ENCODE peak calls at places on chromosomes 11 and 22, in nine cellular contexts. One of them, this sample, is unnamed.

GRCh38 chr22:29359469-29359868 is 28.9 kb downstream of the AP1B1 start:
- DNase-seq in NB4: peak
- DNase-seq in AG04450: no peak
- DNase-seq in left ventricle myocardium inferior: peak
- DNase-seq in kidney: no peak
- DNase-seq in body of pancreas: peak
- DNase-seq in dorsolateral prefrontal cortex: peak
- DNase-seq in fibroblast of lung: peak
- DNase-seq in adrenal gland: peak
- DNase-seq in this sample: no peak

GRCh38 chr11:46625406-46625805 is 8.1 kb downstream of the ATG13 start:
- DNase-seq in fibroblast of lung: no peak
- DNase-seq in kidney: no peak
- DNase-seq in NB4: no peak
- DNase-seq in adrenal gland: no peak
- DNase-seq in left ventricle myocardium inferior: no peak
- DNase-seq in AG04450: no peak
- DNase-seq in body of pancreas: no peak
- DNase-seq in dorsolateral prefrontal cortex: no peak
- DNase-seq in this sample: no peak

GRCh38 chr11:110074499-110074898 is 18.7 kb upstream of the ZC3H12C start:
- DNase-seq in body of pancreas: no peak
- DNase-seq in fibroblast of lung: no peak
- DNase-seq in NB4: no peak
- DNase-seq in left ventricle myocardium inferior: no peak
- DNase-seq in adrenal gland: no peak
- DNase-seq in dorsolateral prefrontal cortex: no peak
- DNase-seq in kidney: no peak
- DNase-seq in AG04450: no peak
- DNase-seq in this sample: no peak

GRCh38 chr22:40819741-40820140 is 595 bp upstream of the SLC25A17 start:
- DNase-seq in body of pancreas: no peak
- DNase-seq in dorsolateral prefrontal cortex: no peak
- DNase-seq in kidney: no peak
- DNase-seq in adrenal gland: no peak
- DNase-seq in fibroblast of lung: peak
- DNase-seq in NB4: peak
- DNase-seq in AG04450: no peak
- DNase-seq in left ventricle myocardium inferior: no peak
- DNase-seq in this sample: no peak

GRCh38 chr11:119316017-119316728 is 757 bp downstream of the MCAM start:
- DNase-seq in adrenal gland: peak
- DNase-seq in kidney: peak
- DNase-seq in left ventricle myocardium inferior: peak
- DNase-seq in NB4: no peak
- DNase-seq in fibroblast of lung: no peak
- DNase-seq in body of pancreas: peak
- DNase-seq in dorsolateral prefrontal cortex: peak
- DNase-seq in AG04450: no peak
- DNase-seq in this sample: no peak

GRCh38 chr11:3126207-3126865 is 38.8 kb downstream of the OSBPL5 start:
- DNase-seq in kidney: peak
- DNase-seq in fibroblast of lung: no peak
- DNase-seq in left ventricle myocardium inferior: peak
- DNase-seq in adrenal gland: peak
- DNase-seq in body of pancreas: no peak
- DNase-seq in AG04450: no peak
- DNase-seq in dorsolateral prefrontal cortex: peak
- DNase-seq in NB4: no peak
- DNase-seq in this sample: no peak

GRCh38 chr11:130737866-130738431 is 178.3 kb downstream of the SNX19 start:
- DNase-seq in kidney: peak
- DNase-seq in dorsolateral prefrontal cortex: no peak
- DNase-seq in body of pancreas: peak
- DNase-seq in left ventricle myocardium inferior: peak
- DNase-seq in fibroblast of lung: peak
- DNase-seq in adrenal gland: peak
- DNase-seq in AG04450: no peak
- DNase-seq in NB4: no peak
- DNase-seq in this sample: no peak

GRCh38 chr22:43181321-43182076 is 5.4 kb downstream of the TTLL12 start:
- DNase-seq in body of pancreas: no peak
- DNase-seq in kidney: peak
- DNase-seq in fibroblast of lung: no peak
- DNase-seq in AG04450: no peak
- DNase-seq in NB4: no peak
- DNase-seq in dorsolateral prefrontal cortex: no peak
- DNase-seq in adrenal gland: no peak
- DNase-seq in left ventricle myocardium inferior: no peak
- DNase-seq in this sample: no peak

GRCh38 chr11:33735426-33736147 is 636 bp downstream of the CD59 start:
- DNase-seq in adrenal gland: peak
- DNase-seq in fibroblast of lung: no peak
- DNase-seq in body of pancreas: peak
- DNase-seq in dorsolateral prefrontal cortex: no peak
- DNase-seq in left ventricle myocardium inferior: peak
- DNase-seq in kidney: peak
- DNase-seq in AG04450: no peak
- DNase-seq in NB4: peak
- DNase-seq in this sample: peak

GRCh38 chr11:119433369-119433749 is 10.4 kb upstream of the THY1 start:
- DNase-seq in body of pancreas: no peak
- DNase-seq in AG04450: no peak
- DNase-seq in fibroblast of lung: peak
- DNase-seq in NB4: no peak
- DNase-seq in left ventricle myocardium inferior: no peak
- DNase-seq in dorsolateral prefrontal cortex: no peak
- DNase-seq in kidney: no peak
- DNase-seq in adrenal gland: no peak
- DNase-seq in this sample: no peak

DNA sequence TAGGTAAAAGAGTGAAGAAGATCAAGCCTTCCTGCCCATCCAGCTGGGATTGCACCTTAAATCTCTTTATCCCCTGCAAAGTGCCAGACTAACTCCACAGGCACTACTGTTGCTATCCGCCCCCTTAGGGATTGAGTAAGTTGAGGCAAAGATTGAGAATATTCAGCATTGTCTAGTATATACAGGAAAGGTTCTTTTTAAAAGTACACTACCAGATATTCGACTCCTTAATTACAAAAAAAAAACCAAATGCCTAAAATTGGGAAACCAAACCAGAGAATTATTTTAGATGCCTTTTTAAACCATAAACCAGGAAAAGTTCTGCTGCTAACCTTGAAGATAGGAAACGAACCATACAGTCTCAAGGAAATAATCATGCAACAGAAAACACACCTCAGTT is 11.5 kb downstream of the SERPIND1 start:
- DNase-seq in AG04450: no peak
- DNase-seq in dorsolateral prefrontal cortex: no peak
- DNase-seq in NB4: no peak
- DNase-seq in body of pancreas: no peak
- DNase-seq in fibroblast of lung: no peak
- DNase-seq in left ventricle myocardium inferior: no peak
- DNase-seq in kidney: no peak
- DNase-seq in adrenal gland: no peak
- DNase-seq in this sample: no peak
- TF ChIP-seq CTCF in AG04450: no peak
- TF ChIP-seq CTCF in dorsolateral prefrontal cortex: no peak
- TF ChIP-seq CTCF in NB4: no peak
- TF ChIP-seq CTCF in body of pancreas: no peak
- TF ChIP-seq CTCF in fibroblast of lung: no peak
- TF ChIP-seq CTCF in left ventricle myocardium inferior: no peak
- TF ChIP-seq CTCF in kidney: no peak
- TF ChIP-seq CTCF in adrenal gland: no peak
- TF ChIP-seq CTCF in this sample: no peak

GRCh38 chr11:124865181-124865901 is at the start of gene ROBO3:
- DNase-seq in body of pancreas: no peak
- DNase-seq in adrenal gland: no peak
- DNase-seq in kidney: peak
- DNase-seq in AG04450: no peak
- DNase-seq in dorsolateral prefrontal cortex: no peak
- DNase-seq in fibroblast of lung: peak
- DNase-seq in left ventricle myocardium inferior: no peak
- DNase-seq in NB4: no peak
- DNase-seq in this sample: no peak
- H3K4me3 ChIP-seq in body of pancreas: no peak
- H3K4me3 ChIP-seq in adrenal gland: no peak
- H3K4me3 ChIP-seq in kidney: no peak
- H3K4me3 ChIP-seq in AG04450: peak
- H3K4me3 ChIP-seq in dorsolateral prefrontal cortex: peak
- H3K4me3 ChIP-seq in fibroblast of lung: peak
- H3K4me3 ChIP-seq in left ventricle myocardium inferior: peak
- H3K4me3 ChIP-seq in NB4: no peak
- H3K4me3 ChIP-seq in this sample: no peak

DNA sequence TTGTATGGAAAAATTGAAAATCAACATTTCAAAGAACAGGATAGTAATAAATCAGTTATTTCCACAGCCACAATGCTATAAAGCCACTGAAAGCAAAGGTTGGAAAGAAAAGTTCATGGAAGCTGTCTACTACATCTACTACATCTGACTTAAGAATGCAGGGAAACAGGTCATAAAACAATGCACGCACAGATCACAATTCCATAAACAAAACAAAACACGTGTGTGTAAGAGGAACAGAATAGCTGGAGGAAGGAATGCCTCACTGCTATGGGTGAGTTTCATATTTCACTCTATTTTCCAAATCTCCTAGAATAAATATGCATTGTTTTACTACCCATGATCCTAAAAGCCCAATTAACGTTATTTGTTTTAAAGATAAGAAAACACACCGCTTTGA is 66.3 kb downstream of the NCAPD3 start:
- DNase-seq in AG04450: no peak
- DNase-seq in adrenal gland: no peak
- DNase-seq in dorsolateral prefrontal cortex: no peak
- DNase-seq in fibroblast of lung: no peak
- DNase-seq in kidney: no peak
- DNase-seq in left ventricle myocardium inferior: no peak
- DNase-seq in body of pancreas: no peak
- DNase-seq in NB4: no peak
- DNase-seq in this sample: no peak
- TF ChIP-seq CTCF in AG04450: no peak
- TF ChIP-seq CTCF in adrenal gland: no peak
- TF ChIP-seq CTCF in dorsolateral prefrontal cortex: no peak
- TF ChIP-seq CTCF in fibroblast of lung: no peak
- TF ChIP-seq CTCF in kidney: no peak
- TF ChIP-seq CTCF in left ventricle myocardium inferior: no peak
- TF ChIP-seq CTCF in body of pancreas: no peak
- TF ChIP-seq CTCF in NB4: no peak
- TF ChIP-seq CTCF in this sample: no peak

DNA sequence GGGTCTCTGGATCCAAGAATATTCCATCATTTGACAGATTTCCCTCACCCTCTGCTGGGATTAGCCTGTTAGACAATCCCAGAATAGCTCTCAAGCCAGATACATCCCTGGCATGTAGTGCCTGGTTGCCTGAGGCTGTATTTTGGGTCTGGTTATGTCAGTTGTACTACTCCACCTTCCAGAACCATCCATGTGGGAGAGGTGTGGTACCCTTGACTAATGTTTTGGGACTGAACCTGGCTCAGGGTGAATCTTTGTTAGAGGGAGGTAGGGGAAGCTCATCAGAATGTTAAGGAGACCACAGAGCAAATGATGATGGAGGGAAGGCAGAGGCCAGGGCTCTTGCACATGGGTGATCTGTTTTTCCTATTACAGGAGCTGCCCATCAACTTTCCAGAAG is 5.2 kb downstream of the C11orf52 start:
- DNase-seq in fibroblast of lung: no peak
- DNase-seq in dorsolateral prefrontal cortex: no peak
- DNase-seq in kidney: no peak
- DNase-seq in AG04450: no peak
- DNase-seq in left ventricle myocardium inferior: no peak
- DNase-seq in body of pancreas: no peak
- DNase-seq in adrenal gland: no peak
- DNase-seq in NB4: no peak
- DNase-seq in this sample: no peak
- H3K4me3 ChIP-seq in fibroblast of lung: no peak
- H3K4me3 ChIP-seq in dorsolateral prefrontal cortex: no peak
- H3K4me3 ChIP-seq in kidney: peak
- H3K4me3 ChIP-seq in AG04450: no peak
- H3K4me3 ChIP-seq in left ventricle myocardium inferior: peak
- H3K4me3 ChIP-seq in body of pancreas: no peak
- H3K4me3 ChIP-seq in adrenal gland: no peak
- H3K4me3 ChIP-seq in NB4: no peak
- H3K4me3 ChIP-seq in this sample: no peak

GRCh38 chr11:6152126-6152525 is 18.0 kb downstream of the OR52B2 start:
- DNase-seq in NB4: no peak
- DNase-seq in dorsolateral prefrontal cortex: no peak
- DNase-seq in left ventricle myocardium inferior: no peak
- DNase-seq in kidney: no peak
- DNase-seq in AG04450: no peak
- DNase-seq in body of pancreas: no peak
- DNase-seq in fibroblast of lung: no peak
- DNase-seq in adrenal gland: no peak
- DNase-seq in this sample: no peak
- TF ChIP-seq CTCF in NB4: no peak
- TF ChIP-seq CTCF in dorsolateral prefrontal cortex: no peak
- TF ChIP-seq CTCF in left ventricle myocardium inferior: no peak
- TF ChIP-seq CTCF in kidney: no peak
- TF ChIP-seq CTCF in AG04450: no peak
- TF ChIP-seq CTCF in body of pancreas: no peak
- TF ChIP-seq CTCF in fibroblast of lung: no peak
- TF ChIP-seq CTCF in adrenal gland: no peak
- TF ChIP-seq CTCF in this sample: no peak

GRCh38 chr22:21650823-21651520 is 8.9 kb downstream of the SDF2L1 start:
- DNase-seq in left ventricle myocardium inferior: no peak
- DNase-seq in NB4: no peak
- DNase-seq in body of pancreas: no peak
- DNase-seq in fibroblast of lung: no peak
- DNase-seq in kidney: no peak
- DNase-seq in adrenal gland: no peak
- DNase-seq in AG04450: no peak
- DNase-seq in dorsolateral prefrontal cortex: no peak
- DNase-seq in this sample: no peak
- H3K4me3 ChIP-seq in left ventricle myocardium inferior: peak
- H3K4me3 ChIP-seq in NB4: no peak
- H3K4me3 ChIP-seq in body of pancreas: no peak
- H3K4me3 ChIP-seq in fibroblast of lung: peak
- H3K4me3 ChIP-seq in kidney: no peak
- H3K4me3 ChIP-seq in adrenal gland: no peak
- H3K4me3 ChIP-seq in AG04450: peak
- H3K4me3 ChIP-seq in dorsolateral prefrontal cortex: peak
- H3K4me3 ChIP-seq in this sample: peak